ENCODE peak calls at places on chromosome 10, in nine cellular contexts. L, P, T, F, Y, N, B, Q and O are unnamed samples.

GRCh38 chr10:48239618-48240017 is 34.9 kb downstream of the FRMPD2 start:
- DNase-seq in F (no peak), T (no peak), Q (no peak), L (no peak), N (no peak), Y (no peak), B (no peak), P (no peak), O (no peak)

GRCh38 chr10:126734015-126734414 is 63.5 kb upstream of the C10orf90 start:
- DNase-seq in P (no peak), L (no peak), N (peak; percentile 92), Y (no peak), T (no peak), F (peak; percentile 19), Q (no peak), B (no peak), O (no peak)

GRCh38 chr10:59894114-59894513 is 12.2 kb downstream of the CCDC6 start:
- DNase-seq in Q (no peak), T (no peak), P (peak; percentile 69), N (peak; percentile 82), L (no peak), B (peak; percentile 54), Y (peak; percentile 76), F (peak; percentile 96), O (no peak)

GRCh38 chr10:124588736-124589451 is 127.3 kb downstream of the LHPP start:
- DNase-seq in B (peak; percentile 60), T (no peak), Y (no peak), L (no peak), N (no peak), Q (no peak), P (peak; percentile 62), F (peak; percentile 49), O (no peak)

GRCh38 chr10:33032354-33033254 is 74.6 kb upstream of the ITGB1 start:
- DNase-seq in L (no peak), Y (no peak), T (no peak), N (peak; percentile 69), B (no peak), P (no peak), F (peak; percentile 88), Q (no peak), O (no peak)

GRCh38 chr10:97633921-97634320 is 621 bp upstream of the MORN4 start:
- DNase-seq in T (no peak), P (peak; percentile 10), F (no peak), N (no peak), L (no peak), B (no peak), Q (peak; percentile 63), Y (no peak), O (peak; percentile 28)

GRCh38 chr10:63829020-63829419 is 307.8 kb downstream of the REEP3 start:
- DNase-seq in T (no peak), N (peak; percentile 49), F (no peak), L (no peak), Y (no peak), P (no peak), B (no peak), Q (no peak), O (no peak)

GRCh38 chr10:125567529-125567928 is 115.4 kb downstream of the TEX36 start:
- DNase-seq in L (no peak), T (no peak), B (no peak), N (no peak), P (no peak), Q (peak; percentile 13), F (no peak), Y (no peak), O (no peak)

GRCh38 chr10:12579954-12580858 is 230.9 kb downstream of the CAMK1D start:
- DNase-seq in N (no peak), B (no peak), Q (no peak), Y (no peak), L (no peak), P (no peak), F (peak; percentile 41), T (no peak), O (no peak)

GRCh38 chr10:118430190-118430589 is 88.1 kb upstream of the FAM204A start:
- DNase-seq in F (no peak), Q (no peak), B (no peak), N (no peak), L (no peak), T (no peak), Y (no peak), P (no peak), O (no peak)

GRCh38 chr10:63681965-63682704 is 160.9 kb downstream of the REEP3 start:
- DNase-seq in B (no peak), P (no peak), L (no peak), Y (no peak), T (peak; percentile 85), F (peak; percentile 68), N (peak; percentile 38), Q (no peak), O (no peak)

GRCh38 chr10:69639291-69640195 is 9.5 kb downstream of the FAM241B start:
- DNase-seq in Q (peak; percentile 90), T (peak; percentile 53), N (peak; percentile 74), F (peak; percentile 43), Y (peak; percentile 62), B (peak; percentile 46), L (peak; percentile 67), P (peak; percentile 65), O (no peak)

GRCh38 chr10:43258922-43259247 is 8.0 kb downstream of the RASGEF1A start:
- DNase-seq in N (no peak), Y (no peak), Q (no peak), P (no peak), F (no peak), T (peak; percentile 3), L (no peak), B (no peak), O (no peak)

GRCh38 chr10:69748621-69749020 is 53.1 kb upstream of the COL13A1 start:
- DNase-seq in B (no peak), N (no peak), T (no peak), P (no peak), L (no peak), Y (no peak), F (peak; percentile 13), Q (no peak), O (no peak)

DNA sequence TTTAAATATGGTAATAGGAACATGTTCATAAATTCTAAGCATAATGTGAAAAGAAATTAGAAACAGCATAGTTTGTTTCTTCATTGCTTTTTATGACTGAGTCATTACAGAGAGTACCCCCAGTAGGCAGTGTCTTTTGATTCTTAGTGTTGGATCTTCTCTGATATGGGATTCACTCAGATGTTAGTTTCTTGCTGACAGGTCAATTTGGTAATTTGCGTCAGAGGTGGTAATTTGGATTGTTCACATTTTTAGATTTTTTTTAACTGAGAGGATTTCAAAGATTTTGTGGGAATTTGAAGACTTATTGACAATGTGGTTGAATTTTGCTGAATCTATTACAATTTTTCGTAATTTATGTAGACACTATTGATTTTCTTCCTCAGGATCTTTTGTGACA is 2.1 kb downstream of the HSPA14 start:
- DNase-seq in N (no peak), F (no peak), L (no peak), P (no peak), B (no peak), T (no peak), Q (no peak), Y (no peak), O (no peak)
- H3K36me3 ChIP-seq in N (peaks cover 10% of the 10 kb centered on the region), F (peaks cover 9% of the 10 kb centered on the region), L (peaks cover 29% of the 10 kb centered on the region), P (peaks cover 16% of the 10 kb centered on the region), B (peaks cover 52% of the 10 kb centered on the region), T (peaks cover 13% of the 10 kb centered on the region), Q (peaks cover 51% of the 10 kb centered on the region), Y (peaks cover 21% of the 10 kb centered on the region), O (peaks cover 21% of the 10 kb centered on the region)

GRCh38 chr10:15084502-15084922 is 4.1 kb downstream of the ACBD7 start:
- DNase-seq in L (peak; percentile 70), T (peak; percentile 18), N (peak; percentile 92), B (peak; percentile 50), F (peak; percentile 99), Q (peak; percentile 59), Y (peak; percentile 63), P (peak; percentile 25), O (no peak)
- TF ChIP-seq CTCF in L (peak; percentile 13), T (peak; percentile 17), N (no peak), B (peak; percentile 26), F (peak; percentile 24), Q (no peak), Y (no peak), P (no peak), O (no peak)

DNA sequence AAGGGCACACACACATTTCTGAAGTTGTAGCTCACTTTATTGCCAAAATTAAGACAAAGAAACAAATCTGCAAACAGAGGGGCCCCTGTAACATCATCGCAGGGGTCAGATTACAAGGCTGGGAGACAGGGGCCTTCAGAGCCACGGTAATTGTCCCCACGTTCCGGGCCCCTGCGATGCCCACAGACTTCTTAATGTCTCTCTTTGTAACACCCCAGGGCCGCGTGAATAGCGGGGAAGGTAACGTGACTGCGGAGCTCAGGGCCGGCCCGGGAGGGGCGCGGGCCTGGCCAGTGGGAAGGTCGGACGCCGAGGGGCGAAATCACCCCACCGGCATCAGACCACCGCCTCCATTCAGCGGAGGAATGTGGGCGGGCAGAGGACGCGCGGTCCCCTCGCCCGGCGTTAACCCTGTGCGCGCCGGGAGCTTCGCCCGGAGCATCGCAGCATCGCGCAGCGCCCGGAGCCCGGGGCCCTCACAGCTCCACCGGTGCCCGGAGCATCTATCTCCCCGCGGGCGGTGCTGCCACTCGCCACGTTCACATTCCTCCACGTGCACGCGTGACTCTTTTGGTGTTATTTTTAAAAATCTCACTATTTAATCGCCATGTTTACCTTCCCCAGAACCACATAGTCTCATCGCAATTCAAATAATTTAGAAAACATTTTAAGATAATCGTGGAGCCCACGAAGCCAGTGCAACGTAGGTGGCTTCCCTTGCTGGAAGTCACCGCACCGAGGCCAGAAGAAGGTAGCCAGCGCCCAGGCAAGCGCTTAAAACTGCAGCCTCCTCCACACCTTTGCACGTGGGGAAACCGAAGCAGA is 22.0 kb downstream of the FGFBP3 start:
- DNase-seq in F (peak; percentile 68), B (no peak), Y (no peak), T (peak; percentile 41), L (no peak), Q (peak; percentile 98), N (no peak), P (peak; percentile 15), O (peak; percentile 22)
- H3K4me3 ChIP-seq in F (peak overlapping the region; percentile 60), B (peak overlapping the region; percentile 65), Y (peak overlapping the region; percentile 42), T (peak overlapping the region; percentile 51), L (peak overlapping the region; percentile 29), Q (peak overlapping the region; percentile 80), N (peak overlapping the region; percentile 29), P (peak overlapping the region; percentile 17), O (peak overlapping the region; percentile 47)

GRCh38 chr10:26703096-26703495 is 5.6 kb downstream of the PDSS1 start:
- DNase-seq in Y (no peak), B (no peak), N (no peak), F (no peak), L (no peak), T (no peak), Q (no peak), P (no peak), O (no peak)

GRCh38 chr10:26700884-26701630 is 3.6 kb downstream of the PDSS1 start:
- DNase-seq in F (no peak), N (no peak), T (no peak), L (no peak), B (no peak), Y (no peak), P (no peak), Q (no peak), O (no peak)

GRCh38 chr10:26706206-26706605 is 8.7 kb downstream of the PDSS1 start:
- DNase-seq in L (no peak), Q (no peak), P (no peak), N (no peak), Y (no peak), F (no peak), B (no peak), T (no peak), O (no peak)

GRCh38 chr10:26706936-26707335 is 9.4 kb downstream of the PDSS1 start:
- DNase-seq in Y (no peak), T (no peak), N (no peak), B (no peak), F (no peak), P (no peak), Q (no peak), L (no peak), O (no peak)

GRCh38 chr10:26703974-26704373 is 6.5 kb downstream of the PDSS1 start:
- DNase-seq in P (no peak), F (no peak), N (no peak), L (no peak), Q (no peak), Y (no peak), T (no peak), B (no peak), O (no peak)
- H3K36me3 ChIP-seq in P (peaks cover 9% of the 10 kb centered on the region), F (peaks cover 2% of the 10 kb centered on the region), N (peaks cover 9% of the 10 kb centered on the region), L (peaks cover 10% of the 10 kb centered on the region), Q (peaks cover 47% of the 10 kb centered on the region), Y (no peaks in the 10 kb centered on the region), T (peaks cover 6% of the 10 kb centered on the region), B (peaks cover 43% of the 10 kb centered on the region), O (peaks cover 15% of the 10 kb centered on the region)